ENCODE peak calls at places on chromosomes 4 and X, in eight cellular contexts. One of them, this sample, is unnamed. For H3K4me1, the result is how much of the 10 kb centered on the place peaks cover.

GRCh38 chrX:108020631-108021030 is 24.2 kb upstream of the VSIG1 start:
- DNase-seq in hepatocyte: no peak
- DNase-seq in PC-9: no peak
- DNase-seq in SJSA1: no peak
- DNase-seq in upper lobe of right lung: no peak
- DNase-seq in uterus: no peak
- DNase-seq in breast epithelium: no peak
- DNase-seq in cardiac muscle cell: peak
- DNase-seq in this sample: no peak

GRCh38 chr4:602559-602942 is 22.8 kb upstream of the PDE6B start:
- DNase-seq in hepatocyte: peak
- DNase-seq in breast epithelium: peak
- DNase-seq in uterus: no peak
- DNase-seq in PC-9: peak
- DNase-seq in SJSA1: no peak
- DNase-seq in upper lobe of right lung: peak
- DNase-seq in cardiac muscle cell: peak
- DNase-seq in this sample: peak

GRCh38 chr4:20847124-20847747 is 147.0 kb downstream of the PACRGL start:
- DNase-seq in cardiac muscle cell: no peak
- DNase-seq in breast epithelium: no peak
- DNase-seq in PC-9: no peak
- DNase-seq in upper lobe of right lung: no peak
- DNase-seq in uterus: no peak
- DNase-seq in hepatocyte: no peak
- DNase-seq in SJSA1: no peak
- DNase-seq in this sample: no peak

GRCh38 chrX:70046978-70047377 is 2.8 kb downstream of the AWAT2 start:
- DNase-seq in SJSA1: no peak
- DNase-seq in breast epithelium: no peak
- DNase-seq in cardiac muscle cell: no peak
- DNase-seq in hepatocyte: no peak
- DNase-seq in PC-9: no peak
- DNase-seq in uterus: no peak
- DNase-seq in upper lobe of right lung: no peak
- DNase-seq in this sample: no peak

GRCh38 chr4:113270520-113271319 is 221.3 kb downstream of the ANK2 start:
- DNase-seq in uterus: no peak
- DNase-seq in cardiac muscle cell: no peak
- DNase-seq in breast epithelium: no peak
- DNase-seq in SJSA1: no peak
- DNase-seq in upper lobe of right lung: no peak
- DNase-seq in PC-9: no peak
- DNase-seq in hepatocyte: no peak
- DNase-seq in this sample: no peak

GRCh38 chr4:95178938-95179337 is 369.8 kb downstream of the UNC5C start:
- DNase-seq in SJSA1: no peak
- DNase-seq in hepatocyte: no peak
- DNase-seq in PC-9: no peak
- DNase-seq in breast epithelium: no peak
- DNase-seq in uterus: no peak
- DNase-seq in upper lobe of right lung: no peak
- DNase-seq in cardiac muscle cell: no peak
- DNase-seq in this sample: no peak

GRCh38 chr4:106358899-106359298 is 9.7 kb downstream of the GIMD1 start:
- DNase-seq in breast epithelium: no peak
- DNase-seq in PC-9: no peak
- DNase-seq in hepatocyte: no peak
- DNase-seq in cardiac muscle cell: no peak
- DNase-seq in uterus: no peak
- DNase-seq in upper lobe of right lung: no peak
- DNase-seq in SJSA1: no peak
- DNase-seq in this sample: no peak

GRCh38 chr4:98430708-98431403 is 169.7 kb downstream of the RAP1GDS1 start:
- DNase-seq in breast epithelium: no peak
- DNase-seq in upper lobe of right lung: no peak
- DNase-seq in PC-9: peak
- DNase-seq in hepatocyte: peak
- DNase-seq in uterus: no peak
- DNase-seq in SJSA1: peak
- DNase-seq in cardiac muscle cell: no peak
- DNase-seq in this sample: no peak

GRCh38 chrX:52983526-52983925 is 25.2 kb upstream of the FAM156A start:
- DNase-seq in SJSA1: peak
- DNase-seq in hepatocyte: no peak
- DNase-seq in breast epithelium: no peak
- DNase-seq in PC-9: no peak
- DNase-seq in upper lobe of right lung: no peak
- DNase-seq in cardiac muscle cell: no peak
- DNase-seq in uterus: no peak
- DNase-seq in this sample: no peak

GRCh38 chrX:104255465-104255864 is 732 bp upstream of the ESX1 start:
- DNase-seq in SJSA1: no peak
- DNase-seq in uterus: no peak
- DNase-seq in cardiac muscle cell: no peak
- DNase-seq in upper lobe of right lung: no peak
- DNase-seq in breast epithelium: no peak
- DNase-seq in PC-9: no peak
- DNase-seq in hepatocyte: no peak
- DNase-seq in this sample: no peak

GRCh38 chrX:104250470-104250869 is 4.3 kb downstream of the ESX1 start:
- DNase-seq in hepatocyte: no peak
- DNase-seq in PC-9: no peak
- DNase-seq in upper lobe of right lung: no peak
- DNase-seq in SJSA1: no peak
- DNase-seq in uterus: no peak
- DNase-seq in breast epithelium: no peak
- DNase-seq in cardiac muscle cell: no peak
- DNase-seq in this sample: no peak

GRCh38 chrX:104253567-104254441 is 929 bp downstream of the ESX1 start:
- DNase-seq in PC-9: peak
- DNase-seq in hepatocyte: no peak
- DNase-seq in upper lobe of right lung: no peak
- DNase-seq in breast epithelium: no peak
- DNase-seq in uterus: no peak
- DNase-seq in SJSA1: no peak
- DNase-seq in cardiac muscle cell: peak
- DNase-seq in this sample: no peak

DNA sequence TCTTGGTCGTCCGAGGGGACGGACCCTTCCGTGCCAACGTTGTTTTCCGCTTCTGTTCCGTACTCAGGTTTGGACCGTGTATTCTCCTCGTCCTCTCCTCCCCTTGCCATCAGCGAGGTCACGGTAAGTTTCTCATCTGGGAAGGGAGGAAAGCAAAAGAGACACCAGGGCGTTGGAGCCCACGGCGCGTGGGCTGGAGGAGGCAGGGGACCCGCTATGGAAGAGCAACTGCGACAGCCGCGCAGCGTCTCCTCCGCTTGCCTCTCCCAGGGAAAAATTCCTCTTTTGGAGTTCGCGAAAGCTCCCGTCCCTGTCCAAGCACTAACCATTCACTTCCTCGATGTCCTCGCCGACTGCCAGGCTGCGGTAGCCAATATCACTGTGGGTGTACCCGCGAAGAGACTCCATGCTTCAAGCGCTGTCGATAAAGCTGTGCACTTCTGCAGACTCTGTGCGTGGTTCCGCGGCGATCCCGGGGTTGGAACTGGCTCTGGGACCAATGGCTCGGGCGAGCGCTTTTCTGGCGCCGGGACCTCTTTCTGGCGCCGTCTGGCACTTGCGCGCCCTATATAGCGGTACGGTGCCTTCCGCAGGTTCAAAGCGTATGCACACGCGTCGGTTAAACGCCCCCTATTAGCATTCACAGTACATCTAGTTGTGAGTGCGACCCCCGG is at the start of gene ESX1:
- DNase-seq in SJSA1: no peak
- DNase-seq in hepatocyte: no peak
- DNase-seq in PC-9: no peak
- DNase-seq in uterus: no peak
- DNase-seq in cardiac muscle cell: peak
- DNase-seq in upper lobe of right lung: no peak
- DNase-seq in breast epithelium: no peak
- DNase-seq in this sample: no peak
- H3K27ac ChIP-seq in SJSA1: no peak
- H3K27ac ChIP-seq in hepatocyte: no peak
- H3K27ac ChIP-seq in PC-9: no peak
- H3K27ac ChIP-seq in uterus: no peak
- H3K27ac ChIP-seq in cardiac muscle cell: no peak
- H3K27ac ChIP-seq in upper lobe of right lung: no peak
- H3K27ac ChIP-seq in breast epithelium: no peak
- H3K27ac ChIP-seq in this sample: no peak

DNA sequence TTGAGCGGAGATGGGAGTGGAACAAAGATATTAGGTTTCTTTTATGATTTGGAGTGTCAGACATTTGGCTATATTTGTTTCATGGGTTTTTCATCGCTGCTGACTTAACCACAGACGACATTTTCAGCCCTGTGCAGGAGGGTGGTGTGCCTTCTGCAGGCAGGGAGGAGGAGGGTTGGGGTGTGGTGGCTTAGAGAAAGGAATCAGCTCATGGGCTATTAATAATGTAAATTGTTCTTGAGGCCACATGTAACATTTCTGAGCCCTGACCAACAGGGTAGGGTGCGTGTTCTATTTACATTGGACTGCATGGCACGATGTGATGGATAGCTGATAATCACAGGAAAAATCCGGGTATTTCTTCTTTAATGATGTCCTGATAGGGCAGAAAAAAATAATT is 67.6 kb downstream of the POLA1 start:
- DNase-seq in uterus: no peak
- DNase-seq in breast epithelium: no peak
- DNase-seq in hepatocyte: no peak
- DNase-seq in upper lobe of right lung: no peak
- DNase-seq in cardiac muscle cell: no peak
- DNase-seq in SJSA1: no peak
- DNase-seq in PC-9: no peak
- DNase-seq in this sample: no peak
- H3K4me1 ChIP-seq in uterus: under half
- H3K4me1 ChIP-seq in breast epithelium: under half
- H3K4me1 ChIP-seq in hepatocyte: under half
- H3K4me1 ChIP-seq in upper lobe of right lung: under half
- H3K4me1 ChIP-seq in cardiac muscle cell: under half
- H3K4me1 ChIP-seq in SJSA1: under half
- H3K4me1 ChIP-seq in PC-9: under half
- H3K4me1 ChIP-seq in this sample: under half

GRCh38 chrX:47078129-47079043 is at the start of gene RGN:
- DNase-seq in PC-9: no peak
- DNase-seq in SJSA1: no peak
- DNase-seq in upper lobe of right lung: peak
- DNase-seq in uterus: peak
- DNase-seq in cardiac muscle cell: peak
- DNase-seq in hepatocyte: peak
- DNase-seq in breast epithelium: no peak
- DNase-seq in this sample: no peak
- H3K27ac ChIP-seq in PC-9: no peak
- H3K27ac ChIP-seq in SJSA1: no peak
- H3K27ac ChIP-seq in upper lobe of right lung: peak
- H3K27ac ChIP-seq in uterus: no peak
- H3K27ac ChIP-seq in cardiac muscle cell: peak
- H3K27ac ChIP-seq in hepatocyte: peak
- H3K27ac ChIP-seq in breast epithelium: peak
- H3K27ac ChIP-seq in this sample: peak

DNA sequence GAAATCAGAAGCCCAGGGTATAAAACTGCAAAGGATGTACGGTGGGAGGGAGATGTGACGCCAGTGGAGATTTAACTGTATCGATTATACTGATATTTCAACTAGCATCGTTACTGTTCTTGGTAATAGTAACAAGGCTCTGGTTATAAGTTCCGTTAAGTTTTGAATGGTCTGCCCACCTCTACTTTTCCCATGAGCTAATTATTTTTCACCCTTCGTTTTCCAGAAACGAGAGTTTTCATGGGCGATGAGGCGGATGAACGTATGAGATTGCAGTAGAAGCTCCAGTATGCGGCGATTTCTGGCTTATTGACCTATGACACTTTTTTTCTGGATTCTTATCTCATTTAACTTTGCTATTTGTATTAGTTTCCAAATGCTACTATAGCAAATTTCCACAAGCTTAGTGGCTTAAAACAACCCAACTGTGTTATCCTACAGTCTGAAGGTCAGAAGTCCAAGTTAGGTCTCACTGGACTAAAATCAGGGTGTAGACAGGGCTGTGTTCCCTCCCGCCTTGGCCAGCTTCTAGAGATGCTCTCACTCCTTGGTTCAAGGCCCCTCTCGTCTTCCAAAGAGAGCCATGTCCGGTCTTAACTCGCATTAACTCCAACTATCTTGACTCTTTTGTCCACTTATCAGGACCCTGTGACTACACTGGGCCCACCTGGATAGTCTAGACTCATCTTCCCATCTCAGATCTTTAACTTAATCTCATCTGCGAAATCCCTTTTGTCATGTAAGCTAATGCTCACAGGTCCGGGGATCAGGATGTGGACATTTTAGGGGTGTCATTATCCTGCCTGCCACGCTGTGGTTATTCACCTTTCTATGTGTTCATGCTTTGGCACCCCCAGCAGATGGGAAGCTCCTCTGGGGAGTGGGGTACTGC is 122.5 kb downstream of the IRF2 start:
- DNase-seq in uterus: no peak
- DNase-seq in hepatocyte: no peak
- DNase-seq in upper lobe of right lung: no peak
- DNase-seq in cardiac muscle cell: no peak
- DNase-seq in PC-9: no peak
- DNase-seq in breast epithelium: no peak
- DNase-seq in SJSA1: no peak
- DNase-seq in this sample: peak
- H3K4me1 ChIP-seq in uterus: under half
- H3K4me1 ChIP-seq in hepatocyte: under half
- H3K4me1 ChIP-seq in upper lobe of right lung: under half
- H3K4me1 ChIP-seq in cardiac muscle cell: under half
- H3K4me1 ChIP-seq in PC-9: under half
- H3K4me1 ChIP-seq in breast epithelium: under half
- H3K4me1 ChIP-seq in SJSA1: under half
- H3K4me1 ChIP-seq in this sample: under half

DNA sequence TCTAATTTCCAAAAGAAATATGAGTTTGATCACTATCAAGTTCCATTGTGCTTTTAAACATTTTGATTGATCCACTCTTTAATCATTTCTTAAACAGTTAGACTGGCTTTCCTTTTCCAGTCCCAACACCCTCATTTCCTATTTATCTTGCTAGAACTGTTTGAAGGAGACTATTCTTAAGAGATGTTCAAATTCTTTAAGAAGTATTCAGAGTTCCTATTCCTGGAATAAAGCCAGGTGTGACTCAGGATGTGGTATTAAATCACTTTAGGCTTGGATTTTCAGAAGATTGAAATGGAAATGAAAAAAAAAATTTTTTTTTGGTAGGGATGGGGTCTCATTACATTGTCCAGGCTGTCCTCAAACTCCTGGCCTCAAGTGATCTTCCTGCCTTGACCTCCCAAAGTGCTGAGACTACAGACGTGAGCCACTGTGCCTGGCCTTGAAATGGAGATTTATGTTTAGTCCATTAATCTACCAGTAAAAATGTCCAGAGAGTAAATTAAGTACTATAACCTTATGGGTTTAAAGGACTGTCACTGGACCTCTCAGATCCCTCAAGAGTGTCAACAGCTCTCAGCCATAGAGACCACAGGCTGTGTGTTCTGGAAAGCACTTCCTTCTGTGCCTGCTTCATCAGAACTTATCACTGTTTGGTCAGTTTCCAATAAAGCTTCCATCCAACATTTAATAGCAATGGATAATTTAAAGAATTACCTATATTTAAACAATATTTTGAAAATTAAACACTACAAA is 90.7 kb downstream of the CDS1 start:
- DNase-seq in upper lobe of right lung: no peak
- DNase-seq in SJSA1: peak
- DNase-seq in uterus: no peak
- DNase-seq in breast epithelium: no peak
- DNase-seq in hepatocyte: no peak
- DNase-seq in cardiac muscle cell: no peak
- DNase-seq in PC-9: no peak
- DNase-seq in this sample: no peak
- H3K27ac ChIP-seq in upper lobe of right lung: no peak
- H3K27ac ChIP-seq in SJSA1: peak
- H3K27ac ChIP-seq in uterus: no peak
- H3K27ac ChIP-seq in breast epithelium: no peak
- H3K27ac ChIP-seq in hepatocyte: no peak
- H3K27ac ChIP-seq in cardiac muscle cell: no peak
- H3K27ac ChIP-seq in PC-9: peak
- H3K27ac ChIP-seq in this sample: no peak

This sample was measured in right atrium auricular region.